ENCODE peak calls at places on chromosomes 1 and 21, in four cellular contexts. Z is K562, F is A549, J is HepG2. Q is an unnamed sample.

GRCh38 chr1:109371271-109371739 is 26.4 kb downstream of the SORT1 start:
- DNase-seq in F (no peak), J (no peak), Z (no peak), Q (no peak)

GRCh38 chr1:67682659-67683197 is 2.3 kb upstream of the GADD45A start:
- DNase-seq in F (no peak), Z (peak; percentile 28), J (peak; percentile 58), Q (no peak)

GRCh38 chr1:211198111-211198510 is 61.1 kb upstream of the RCOR3 start:
- DNase-seq in F (peak; percentile 18), J (no peak), Z (no peak), Q (no peak)

GRCh38 chr1:32964461-32965250 is at the start of gene RNF19B:
- DNase-seq in J (peak; percentile 87), F (peak; percentile 90), Z (peak; percentile 99), Q (peak; percentile 97)

GRCh38 chr21:35399706-35400105 is 350.6 kb upstream of the RUNX1 start:
- DNase-seq in J (no peak), F (no peak), Z (no peak), Q (no peak)

GRCh38 chr1:33986389-33987095 is 122.7 kb downstream of the HMGB4 start:
- DNase-seq in J (no peak), F (no peak), Z (no peak), Q (no peak)

GRCh38 chr1:162172733-162173132 is 103.2 kb downstream of the NOS1AP start:
- DNase-seq in Z (no peak), F (no peak), J (peak; percentile 68), Q (no peak)

GRCh38 chr21:42234464-42235241 is 15.7 kb downstream of the ABCG1 start:
- DNase-seq in J (peak; percentile 4), Z (peak; percentile 92), F (peak; percentile 28), Q (peak; percentile 81)

GRCh38 chr1:156707486-156708244 is 2.3 kb upstream of the CRABP2 start:
- DNase-seq in J (no peak), F (no peak), Z (no peak), Q (peak; percentile 58)

GRCh38 chr1:232682248-232682647 is 52.3 kb upstream of the SIPA1L2 start:
- DNase-seq in J (no peak), Z (no peak), F (no peak), Q (no peak)

GRCh38 chr1:6962390-6962955 is 177.2 kb downstream of the CAMTA1 start:
- DNase-seq in Z (peak; percentile 87), J (no peak), F (peak; percentile 75), Q (peak; percentile 99)

GRCh38 chr1:5711079-5711478 is 281.1 kb downstream of the NPHP4 start:
- DNase-seq in Z (no peak), F (no peak), J (no peak), Q (no peak)

GRCh38 chr1:5709976-5710375 is 282.2 kb downstream of the NPHP4 start:
- DNase-seq in J (no peak), Z (no peak), F (no peak), Q (no peak)

GRCh38 chr1:5709461-5709860 is 282.8 kb downstream of the NPHP4 start:
- DNase-seq in Z (no peak), F (no peak), J (no peak), Q (no peak)

GRCh38 chr1:5713101-5713820 is 279.0 kb downstream of the NPHP4 start:
- DNase-seq in F (no peak), Z (no peak), J (no peak), Q (no peak)

GRCh38 chr1:5711956-5712645 is 280.1 kb downstream of the NPHP4 start:
- DNase-seq in J (no peak), Z (no peak), F (no peak), Q (no peak)
- TF ChIP-seq NR3C1 in J (no peak), Z (no peak), F (no peak), Q (no peak)

GRCh38 chr1:205930698-205931330 is 12.4 kb downstream of the SLC26A9 start:
- DNase-seq in J (no peak), Z (no peak), F (no peak), Q (no peak)
- TF ChIP-seq NR3C1 in J (no peak), Z (no peak), F (no peak), Q (no peak)

DNA sequence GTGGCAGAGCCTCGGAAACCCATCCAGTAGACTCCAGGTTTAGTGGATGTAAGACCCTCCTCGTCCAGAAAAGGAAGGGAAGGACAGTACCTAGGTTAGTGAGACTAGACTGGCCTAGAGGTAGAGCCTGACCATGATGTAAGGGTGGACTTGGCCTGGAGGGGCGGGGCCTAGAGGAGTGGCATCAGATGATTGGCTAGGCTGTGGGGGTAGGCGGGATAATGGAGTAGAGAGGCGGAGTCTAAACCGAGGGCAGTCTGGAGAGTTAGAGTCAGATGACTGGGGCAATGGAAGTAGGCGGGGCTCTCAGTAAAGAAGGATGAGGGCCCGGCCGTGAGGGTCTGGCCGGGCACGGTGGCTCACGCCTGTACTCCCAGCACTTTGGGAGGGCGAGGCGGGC is 70.1 kb downstream of the EPHB2 start:
- DNase-seq in F (peak; percentile 74), Z (peak; percentile 99), J (no peak), Q (peak; percentile 84)
- TF ChIP-seq NR3C1 in F (no peak), Z (no peak), J (no peak), Q (no peak)

GRCh38 chr1:11858613-11858967 is at the start of gene NPPB:
- DNase-seq in J (no peak), Z (no peak), F (no peak), Q (no peak)

GRCh38 chr1:11858158-11858557 is 587 bp downstream of the NPPB start:
- DNase-seq in Z (no peak), J (no peak), F (no peak), Q (no peak)

GRCh38 chr1:11860586-11860985 is 1.8 kb upstream of the NPPB start:
- DNase-seq in F (no peak), J (no peak), Z (no peak), Q (no peak)

GRCh38 chr1:11858968-11859871 is 475 bp upstream of the NPPB start:
- DNase-seq in J (peak; percentile 52), F (peak; percentile 47), Z (peak; percentile 96), Q (peak; percentile 92)

GRCh38 chr1:11860083-11860482 is 1.3 kb upstream of the NPPB start:
- DNase-seq in F (no peak), Z (no peak), J (no peak), Q (no peak)
- TF ChIP-seq NR3C1 in F (no peak), Z (no peak), J (no peak), Q (no peak)

DNA sequence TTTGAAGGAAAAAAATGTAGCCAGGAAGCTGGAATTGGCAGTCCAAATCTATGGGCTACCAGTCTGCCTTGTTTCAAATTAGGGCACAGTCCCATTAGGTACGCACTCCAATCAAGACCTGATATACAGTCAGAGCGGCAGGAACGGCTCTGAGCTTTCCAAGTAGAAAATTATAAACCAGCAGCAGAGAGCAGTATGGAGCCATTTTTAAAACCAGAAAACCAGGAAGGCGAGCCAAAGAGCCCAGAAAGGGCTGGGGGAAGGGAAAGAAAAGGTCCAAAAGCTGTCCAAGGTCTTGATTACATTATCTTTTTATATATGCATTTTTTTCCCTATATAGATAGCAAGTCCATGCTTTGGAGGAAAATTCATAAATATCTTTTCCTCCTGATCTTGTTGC is 719.0 kb downstream of the RWDD3 start:
- DNase-seq in F (no peak), J (no peak), Z (no peak), Q (peak; percentile 12)
- TF ChIP-seq NR3C1 in F (no peak), J (no peak), Z (no peak), Q (no peak)

DNA sequence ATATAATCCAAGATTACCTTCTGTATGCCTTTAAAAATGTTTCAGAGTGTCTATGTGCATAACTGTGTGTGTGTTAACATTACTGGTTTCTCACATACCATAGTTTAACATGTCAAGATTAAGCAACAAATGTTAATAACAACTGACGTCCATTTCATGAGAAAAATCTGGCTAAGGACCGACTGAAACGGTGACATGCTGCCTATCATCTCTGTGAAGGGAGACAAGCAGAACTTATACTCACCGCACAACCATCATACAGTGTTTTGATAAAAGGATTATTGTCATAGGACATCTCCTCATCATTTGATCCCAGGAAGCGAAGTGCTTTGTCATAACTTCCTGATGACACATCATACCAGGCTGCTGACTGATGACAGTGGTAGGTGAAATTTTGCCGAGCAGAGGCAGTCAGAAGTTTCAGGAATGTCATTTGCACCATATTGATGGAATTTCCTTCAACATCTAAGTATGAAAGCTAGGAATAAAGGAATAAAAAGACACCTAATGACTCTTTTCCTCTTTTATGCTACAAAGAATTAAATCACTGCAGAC is 228.8 kb downstream of the COL11A1 start:
- DNase-seq in Z (no peak), J (peak; percentile 5), F (peak; percentile 11), Q (no peak)
- TF ChIP-seq NR3C1 in Z (no peak), J (no peak), F (no peak), Q (no peak)

GRCh38 chr1:31701137-31701736 is 2.6 kb downstream of the COL16A1 start:
- DNase-seq in F (peak; percentile 79), Z (peak; percentile 83), J (peak; percentile 97), Q (no peak)
- TF ChIP-seq NR3C1 in F (no peak), Z (no peak), J (no peak), Q (no peak)

Q was measured in WTC11.